ENCODE peak calls at places on chromosomes 16 and 17, in ten cellular contexts. C is mesothelial cell of epicardium; N is progenitor cell of endocrine pancreas; I is GM03348; T is CD8-positive, alpha-beta T cell; V is glomerular endothelial cell; S is occipital lobe; B is hepatic stellate cell; U is spleen; K is foreskin fibroblast. Q is an unnamed sample.

GRCh38 chr17:27456681-27457404 is 595 bp downstream of the KSR1 start:
- DNase-seq in C (no peak), N (no peak), I (peak; percentile 33), T (no peak), V (no peak), S (no peak), B (no peak), U (peak; percentile 87), K (no peak), Q (peak; percentile 8)

GRCh38 chr16:86033016-86033474 is 134.1 kb downstream of the IRF8 start:
- DNase-seq in C (no peak), N (no peak), I (no peak), T (no peak), V (no peak), S (peak; percentile 31), B (peak; percentile 29), U (no peak), K (no peak), Q (no peak)

GRCh38 chr16:69171325-69172095 is 15.5 kb upstream of the SNTB2 start:
- DNase-seq in C (no peak), N (no peak), I (peak; percentile 63), T (no peak), V (no peak), S (no peak), B (peak; percentile 33), U (no peak), K (peak; percentile 21), Q (peak; percentile 30)

GRCh38 chr16:65657556-65657955 is 535.7 kb upstream of the CDH11 start:
- DNase-seq in C (no peak), N (no peak), I (no peak), T (no peak), V (no peak), S (no peak), B (no peak), U (no peak), K (no peak), Q (no peak)

GRCh38 chr16:81366316-81366932 is 51.7 kb downstream of the GAN start:
- DNase-seq in C (no peak), N (no peak), I (peak; percentile 70), T (no peak), V (peak; percentile 45), S (no peak), B (peak; percentile 27), U (no peak), K (peak; percentile 25), Q (peak; percentile 64)

GRCh38 chr17:4631836-4632582 is 9.5 kb downstream of the ALOX15 start:
- DNase-seq in C (no peak), N (no peak), I (no peak), T (no peak), V (no peak), S (no peak), B (no peak), U (no peak), K (no peak), Q (no peak)

GRCh38 chr16:22300427-22301071 is 3.3 kb downstream of the POLR3E start:
- DNase-seq in C (no peak), N (no peak), I (peak; percentile 88), T (peak; percentile 14), V (no peak), S (peak; percentile 50), B (peak; percentile 84), U (peak; percentile 79), K (peak; percentile 63), Q (peak; percentile 80)

GRCh38 chr17:2990396-2990795 is 73.0 kb downstream of the OR1D5 start:
- DNase-seq in C (no peak), N (no peak), I (no peak), T (no peak), V (no peak), S (no peak), B (no peak), U (peak; percentile 45), K (no peak), Q (no peak)

GRCh38 chr16:16073884-16074781 is 124.7 kb downstream of the ABCC1 start:
- DNase-seq in C (peak; percentile 43), N (no peak), I (peak; percentile 70), T (no peak), V (no peak), S (no peak), B (peak; percentile 85), U (no peak), K (peak; percentile 66), Q (peak; percentile 86)

GRCh38 chr17:13931752-13932477 is 137.4 kb upstream of the COX10 start:
- DNase-seq in C (no peak), N (no peak), I (no peak), T (no peak), V (no peak), S (no peak), B (no peak), U (peak; percentile 85), K (peak; percentile 65), Q (peak; percentile 12)

GRCh38 chr17:5784791-5785190 is 200.5 kb upstream of the NLRP1 start:
- DNase-seq in C (no peak), N (no peak), I (no peak), T (no peak), V (no peak), S (no peak), B (no peak), U (no peak), K (no peak), Q (no peak)

GRCh38 chr16:83744521-83744981 is 63.2 kb upstream of the HSBP1 start:
- DNase-seq in C (no peak), N (no peak), I (no peak), T (no peak), V (no peak), S (peak; percentile 13), B (peak; percentile 57), U (peak; percentile 81), K (peak; percentile 67), Q (peak; percentile 76)

GRCh38 chr17:681738-682137 is 32.9 kb downstream of the VPS53 start:
- DNase-seq in C (no peak), N (no peak), I (peak; percentile 82), T (no peak), V (no peak), S (no peak), B (peak; percentile 81), U (no peak), K (peak; percentile 57), Q (peak; percentile 80)

GRCh38 chr17:80485846-80486245 is 9.4 kb upstream of the NPTX1 start:
- DNase-seq in C (no peak), N (no peak), I (no peak), T (no peak), V (no peak), S (no peak), B (no peak), U (no peak), K (no peak), Q (no peak)

GRCh38 chr16:15708096-15708495 is 58.1 kb downstream of the NDE1 start:
- DNase-seq in C (no peak), N (no peak), I (no peak), T (no peak), V (peak; percentile 31), S (no peak), B (peak; percentile 90), U (no peak), K (no peak), Q (no peak)

Q was measured in AG08395.